ENCODE peak calls at places on chromosomes 11 and 22, in five cellular contexts. X, H, F, K and Z are unnamed samples.

GRCh38 chr11:1761857-1762536 is 1.7 kb downstream of the CTSD start:
- DNase-seq in F (no peak), X (no peak), H (no peak), K (peak; percentile 33), Z (no peak)

GRCh38 chr22:39820266-39820665 is 73.3 kb downstream of the ENTHD1 start:
- DNase-seq in F (no peak), X (no peak), K (peak; percentile 90), H (peak; percentile 37), Z (peak; percentile 69)

GRCh38 chr11:13713982-13714381 is 45.5 kb downstream of the FAR1 start:
- DNase-seq in H (no peak), X (no peak), F (no peak), K (no peak), Z (no peak)

GRCh38 chr11:72673943-72674828 is at the start of gene PDE2A:
- DNase-seq in F (no peak), X (peak; percentile 41), H (no peak), K (no peak), Z (no peak)

GRCh38 chr22:42229455-42230149 is 40.9 kb downstream of the TCF20 start:
- DNase-seq in X (no peak), F (no peak), H (no peak), K (no peak), Z (no peak)

GRCh38 chr22:47610281-47610680 is 847.8 kb downstream of the TBC1D22A start:
- DNase-seq in H (no peak), K (no peak), X (no peak), F (no peak), Z (no peak)

GRCh38 chr22:41822289-41823057 is 10.4 kb upstream of the SREBF2 start:
- DNase-seq in X (no peak), F (peak; percentile 42), H (peak; percentile 32), K (peak; percentile 92), Z (peak; percentile 72)

GRCh38 chr11:1825039-1825740 is 9.6 kb upstream of the SYT8 start:
- DNase-seq in X (no peak), F (no peak), K (peak; percentile 17), H (no peak), Z (peak; percentile 11)

GRCh38 chr11:57345555-57346151 is 7.5 kb downstream of the P2RX3 start:
- DNase-seq in H (no peak), K (peak; percentile 81), F (peak; percentile 75), X (peak; percentile 56), Z (peak; percentile 74)

GRCh38 chr11:118619444-118620205 is 12.2 kb downstream of the PHLDB1 start:
- DNase-seq in K (peak; percentile 96), H (peak; percentile 95), F (no peak), X (no peak), Z (peak; percentile 94)

GRCh38 chr11:13705710-13706109 is 37.2 kb downstream of the FAR1 start:
- DNase-seq in K (no peak), F (no peak), X (no peak), H (no peak), Z (no peak)

GRCh38 chr11:69170704-69171103 is 15.0 kb downstream of the SMIM38 start:
- DNase-seq in H (no peak), X (no peak), F (no peak), K (no peak), Z (no peak)

GRCh38 chr11:114082767-114083181 is 23.3 kb downstream of the ZBTB16 start:
- DNase-seq in X (no peak), K (no peak), F (no peak), H (no peak), Z (no peak)